ENCODE peak calls at places on chromosomes 1 and 21, in nine cellular contexts. I, G, A, X, Z, M, W, L and H are unnamed samples.

GRCh38 chr1:30190481-30191153 is 532.8 kb downstream of the MATN1 start:
- DNase-seq in A (no peak), M (no peak), Z (no peak), G (no peak), L (no peak), W (no peak), I (no peak), X (no peak), H (no peak)

GRCh38 chr1:239802275-239802674 is 289.4 kb upstream of the FMN2 start:
- DNase-seq in I (no peak), L (no peak), M (no peak), A (no peak), G (no peak), W (no peak), Z (no peak), X (no peak), H (no peak)

GRCh38 chr1:119865607-119866006 is 30.7 kb downstream of the ADAM30 start:
- DNase-seq in W (no peak), G (no peak), Z (no peak), L (no peak), X (no peak), A (no peak), M (no peak), I (no peak), H (no peak)

GRCh38 chr1:194644528-194644927 is 1458.1 kb upstream of the B3GALT2 start:
- DNase-seq in L (no peak), W (no peak), M (no peak), Z (no peak), I (no peak), A (no peak), X (no peak), G (no peak), H (peak; percentile 14)

GRCh38 chr1:228216371-228217320 is 8.8 kb downstream of the OBSCN start:
- DNase-seq in L (peak; percentile 47), G (no peak), I (no peak), W (no peak), A (no peak), X (no peak), Z (peak; percentile 36), M (no peak), H (no peak)

GRCh38 chr1:246270236-246270635 is 236.8 kb downstream of the SMYD3 start:
- DNase-seq in W (no peak), M (no peak), I (no peak), G (no peak), Z (no peak), A (no peak), L (no peak), X (no peak), H (no peak)

GRCh38 chr1:212612251-212612961 is 3.8 kb downstream of the ATF3 start:
- DNase-seq in I (no peak), G (no peak), Z (no peak), L (no peak), M (no peak), X (no peak), W (no peak), A (no peak), H (no peak)

GRCh38 chr21:35528109-35529042 is 479.3 kb upstream of the RUNX1 start:
- DNase-seq in G (peak; percentile 26), W (no peak), A (peak; percentile 17), Z (no peak), I (no peak), M (no peak), X (no peak), L (peak; percentile 55), H (no peak)

GRCh38 chr21:34795152-34796141 is 126.7 kb downstream of the CLIC6 start:
- DNase-seq in G (peak; percentile 54), L (no peak), Z (no peak), X (no peak), I (no peak), M (peak; percentile 38), A (no peak), W (no peak), H (no peak)

GRCh38 chr1:90800012-90800717 is 83.1 kb upstream of the BARHL2 start:
- DNase-seq in I (no peak), X (no peak), W (no peak), L (no peak), A (no peak), Z (no peak), G (no peak), M (no peak), H (no peak)

GRCh38 chr1:195604287-195604686 is 1004.0 kb downstream of the KCNT2 start:
- DNase-seq in Z (no peak), L (no peak), I (no peak), X (no peak), M (no peak), W (no peak), G (no peak), A (no peak), H (peak; percentile 14)

DNA sequence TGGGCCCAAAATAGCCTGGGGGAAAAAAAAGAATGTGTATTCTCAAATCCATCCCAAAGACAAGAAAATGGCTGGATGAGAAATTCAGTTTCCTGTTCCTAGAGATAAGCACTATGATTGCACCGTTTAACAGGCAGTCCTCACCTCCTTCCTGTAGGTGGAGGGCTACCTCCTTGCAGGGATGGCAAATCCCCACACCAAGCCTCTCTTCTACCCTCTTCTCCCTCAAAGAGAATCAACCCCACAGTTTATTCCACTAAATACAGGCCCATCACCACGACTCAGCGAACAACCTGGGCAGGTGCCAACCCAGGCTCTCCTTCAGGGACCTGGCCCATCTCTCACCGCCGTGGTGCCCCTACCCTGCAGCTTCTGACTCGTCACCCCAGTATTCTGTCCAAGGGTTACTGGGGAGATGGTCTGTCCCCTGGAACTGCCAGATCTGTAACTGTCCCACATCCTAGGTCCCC is 3.4 kb upstream of the CHD5 start:
- DNase-seq in Z (no peak), M (no peak), W (no peak), G (no peak), L (no peak), I (no peak), A (no peak), X (no peak), H (no peak)
- TF ChIP-seq CTCF in Z (no peak), M (no peak), W (peak; percentile 8), G (no peak), L (no peak), I (no peak), A (peak; percentile 36), X (no peak), H (no peak)

GRCh38 chr1:55078470-55078869 is 39.1 kb downstream of the PCSK9 start:
- DNase-seq in G (no peak), X (no peak), W (no peak), Z (no peak), L (no peak), M (no peak), A (no peak), I (no peak), H (no peak)
- H3K36me3 ChIP-seq in G (peaks cover 48% of the 10 kb centered on the region), X (peaks cover 3% of the 10 kb centered on the region), W (peaks cover 61% of the 10 kb centered on the region), Z (peaks cover 75% of the 10 kb centered on the region), L (peaks cover 100% of the 10 kb centered on the region), M (peaks cover 100% of the 10 kb centered on the region), A (peaks cover 26% of the 10 kb centered on the region), I (peaks cover 91% of the 10 kb centered on the region), H (no peaks in the 10 kb centered on the region)

DNA sequence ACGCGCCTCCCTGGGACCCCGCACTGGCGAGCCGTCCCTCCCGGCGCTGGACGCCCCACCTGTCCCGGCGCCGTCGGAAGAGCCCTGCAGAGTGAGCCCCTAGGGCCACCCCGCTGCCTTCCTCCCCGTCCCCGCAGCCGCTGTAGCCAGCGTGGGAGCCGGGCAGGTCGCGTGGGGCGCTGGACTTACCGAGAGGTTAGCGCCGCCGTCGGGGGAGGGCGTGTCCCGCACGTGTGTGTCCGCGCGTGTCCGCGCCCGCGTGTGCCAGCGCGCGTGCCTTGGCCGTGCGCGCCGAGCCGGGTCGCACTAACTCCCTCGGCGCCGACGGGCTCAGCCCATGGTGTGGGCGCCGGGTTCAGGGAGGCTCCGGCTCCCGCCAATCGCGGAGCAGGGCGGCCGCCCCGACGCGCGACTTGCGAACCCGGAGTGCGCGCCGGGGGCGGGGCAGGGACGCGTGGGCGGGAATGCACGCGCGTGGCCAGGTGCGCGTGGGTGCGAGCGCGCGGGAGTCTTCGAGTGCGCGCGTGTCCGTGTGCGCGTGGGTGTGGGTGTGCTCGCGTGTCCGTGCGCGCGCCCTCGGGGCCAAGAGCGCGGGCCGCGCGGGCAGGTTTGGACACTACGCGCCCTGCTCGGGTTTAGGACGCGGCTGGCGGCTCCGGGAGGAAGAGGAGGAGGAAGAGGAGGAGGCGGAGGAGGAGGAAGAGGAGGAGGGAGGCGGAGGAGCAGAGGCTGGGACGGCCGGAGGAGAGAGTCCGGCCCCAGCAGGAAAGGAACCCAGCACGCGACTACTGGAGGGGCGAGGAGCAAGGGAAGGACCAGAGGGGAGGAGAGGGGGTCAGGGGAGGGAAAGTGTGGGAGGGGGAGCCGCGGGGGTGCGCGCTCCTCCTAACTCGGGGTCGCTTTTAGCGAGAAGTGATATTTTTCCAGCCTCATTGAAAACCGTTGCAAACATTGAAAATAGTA is 145.1 kb upstream of the ETS2 start:
- DNase-seq in X (no peak), A (no peak), G (peak; percentile 33), Z (no peak), L (peak; percentile 53), I (no peak), M (no peak), W (peak; percentile 16), H (no peak)
- H3K4me3 ChIP-seq in X (peak overlapping the region; percentile 54), A (peak overlapping the region; percentile 45), G (peak overlapping the region; percentile 23), Z (peak overlapping the region; percentile 18), L (peak overlapping the region; percentile 61), I (peak overlapping the region; percentile 82), M (peak overlapping the region; percentile 60), W (peak overlapping the region; percentile 27), H (peak overlapping the region; percentile 24)

DNA sequence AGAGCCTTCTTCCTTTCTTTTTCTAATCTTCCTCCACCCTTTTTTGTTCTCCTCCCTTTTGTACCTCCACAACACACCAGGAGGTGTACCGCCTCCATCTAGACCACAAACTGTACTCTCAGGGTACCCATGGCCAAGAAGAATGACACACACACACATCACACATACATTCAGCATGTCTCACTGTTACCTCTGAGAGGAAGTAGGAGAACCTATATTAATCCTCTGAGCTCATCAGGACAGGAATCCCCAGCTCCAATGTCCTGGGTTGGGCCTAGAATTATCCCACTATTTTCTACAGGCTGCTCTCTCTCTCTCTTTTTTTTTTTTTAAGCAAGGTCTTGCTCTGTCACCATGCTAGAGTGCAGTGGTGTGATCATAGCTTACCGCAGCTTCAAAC is 36.7 kb downstream of the ATP2B4 start:
- DNase-seq in I (no peak), G (no peak), X (no peak), A (peak; percentile 96), W (no peak), L (no peak), Z (no peak), M (no peak), H (peak; percentile 93)
- TF ChIP-seq CTCF in I (no peak), G (no peak), X (no peak), A (peak; percentile 19), W (no peak), L (no peak), Z (no peak), M (no peak), H (no peak)

GRCh38 chr1:202951437-202951836 is 6.7 kb downstream of the ADIPOR1 start:
- DNase-seq in Z (no peak), G (no peak), I (no peak), A (no peak), M (no peak), W (no peak), L (no peak), X (no peak), H (no peak)
- H3K36me3 ChIP-seq in Z (peaks cover 25% of the 10 kb centered on the region), G (peaks cover 8% of the 10 kb centered on the region), I (peaks cover 44% of the 10 kb centered on the region), A (peaks cover 17% of the 10 kb centered on the region), M (peaks cover 56% of the 10 kb centered on the region), W (peaks cover 23% of the 10 kb centered on the region), L (peaks cover 56% of the 10 kb centered on the region), X (peaks cover under 1% of the 10 kb centered on the region), H (no peaks in the 10 kb centered on the region)

DNA sequence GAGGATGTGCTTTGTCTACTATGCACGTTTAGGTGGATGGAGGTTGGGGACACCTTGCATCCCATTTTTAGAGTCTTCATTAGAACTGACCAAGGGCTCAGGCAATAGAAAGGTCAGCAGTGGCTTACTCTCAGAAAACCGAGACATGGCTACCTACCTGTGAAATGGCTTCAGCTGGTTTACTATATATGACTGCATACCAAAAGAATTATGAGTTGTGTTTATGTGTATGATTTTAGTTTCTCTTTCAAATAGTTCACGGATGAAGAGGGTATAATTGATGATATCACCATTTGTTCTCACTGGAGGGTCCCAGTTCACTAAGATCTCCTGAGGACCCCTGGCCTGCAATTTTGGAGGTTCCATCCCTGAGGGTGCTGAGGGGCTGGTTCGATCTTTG is 106.8 kb downstream of the KCTD3 start:
- DNase-seq in I (no peak), L (no peak), W (no peak), X (no peak), Z (no peak), M (no peak), A (no peak), G (no peak), H (no peak)
- H3K4me3 ChIP-seq in I (no peak overlapping the region), L (no peak overlapping the region), W (no peak overlapping the region), X (no peak overlapping the region), Z (no peak overlapping the region), M (no peak overlapping the region), A (no peak overlapping the region), G (no peak overlapping the region), H (no peak overlapping the region)